ENCODE peak calls at places on chromosomes 1 and 21, in eight cellular contexts. R, A, E, V, I, J, Y and O are unnamed samples.

GRCh38 chr21:37626320-37626719 is 259.7 kb downstream of the DYRK1A start:
- DNase-seq in Y (no peak), V (no peak), I (no peak), A (no peak), R (no peak), E (no peak), J (no peak), O (no peak)

GRCh38 chr1:119651641-119652040 is 3.6 kb upstream of the ZNF697 start:
- DNase-seq in J (no peak), Y (no peak), I (no peak), R (no peak), V (no peak), A (no peak), E (no peak), O (no peak)

GRCh38 chr1:113918243-113918642 is 10.9 kb upstream of the HIPK1 start:
- DNase-seq in E (no peak), J (no peak), I (no peak), V (no peak), A (no peak), R (no peak), Y (no peak), O (no peak)

GRCh38 chr1:55120538-55120937 is 81.2 kb downstream of the PCSK9 start:
- DNase-seq in A (no peak), I (no peak), V (no peak), R (no peak), Y (no peak), E (no peak), J (no peak), O (no peak)

GRCh38 chr1:38917772-38918171 is 23.9 kb downstream of the RHBDL2 start:
- DNase-seq in I (no peak), J (no peak), A (no peak), R (no peak), V (no peak), E (no peak), Y (no peak), O (no peak)

GRCh38 chr1:198018529-198018928 is 101.4 kb downstream of the LHX9 start:
- DNase-seq in J (peak), R (no peak), Y (no peak), I (peak), V (no peak), E (no peak), A (peak), O (no peak)

GRCh38 chr1:186518822-186519381 is 58.0 kb upstream of the PDC start:
- DNase-seq in R (no peak), Y (no peak), E (peak), J (no peak), A (no peak), V (no peak), I (no peak), O (no peak)

GRCh38 chr1:236753554-236753953 is 41.5 kb upstream of the MTR start:
- DNase-seq in V (peak), J (no peak), I (peak), Y (peak), R (no peak), A (peak), E (no peak), O (peak)

GRCh38 chr1:202237052-202237451 is 43.5 kb downstream of the LGR6 start:
- DNase-seq in I (peak), A (peak), V (peak), Y (peak), E (peak), R (no peak), J (no peak), O (peak)

GRCh38 chr1:152884966-152885624 is 7.0 kb downstream of the SMCP start:
- DNase-seq in E (no peak), Y (no peak), V (no peak), I (peak), J (no peak), A (peak), R (no peak), O (no peak)

GRCh38 chr21:41247561-41247968 is 69.0 kb upstream of the FAM3B start:
- DNase-seq in E (no peak), V (no peak), Y (peak), A (no peak), J (no peak), I (no peak), R (no peak), O (no peak)

GRCh38 chr1:15523922-15524282 is at the start of gene CASP9:
- DNase-seq in R (no peak), I (no peak), V (no peak), A (no peak), J (no peak), Y (no peak), E (no peak), O (no peak)

GRCh38 chr1:108854226-108855019 is 2.5 kb downstream of the AKNAD1 start:
- DNase-seq in A (no peak), E (no peak), V (no peak), R (no peak), I (peak), J (no peak), Y (no peak), O (no peak)

GRCh38 chr1:76203132-76203531 is 128.6 kb downstream of the ST6GALNAC3 start:
- DNase-seq in R (no peak), E (no peak), I (no peak), A (no peak), J (no peak), Y (no peak), V (no peak), O (no peak)

GRCh38 chr1:31576743-31577455 is 584 bp downstream of the TINAGL1 start:
- DNase-seq in R (no peak), E (peak), J (no peak), Y (no peak), A (no peak), V (no peak), I (no peak), O (no peak)

GRCh38 chr1:236391008-236391407 is 3.1 kb upstream of the EDARADD start:
- DNase-seq in Y (no peak), I (no peak), E (no peak), R (no peak), V (no peak), J (no peak), A (no peak), O (no peak)

GRCh38 chr21:31872452-31873274 is at the start of gene HUNK:
- DNase-seq in Y (peak), R (peak), V (peak), A (no peak), I (peak), J (no peak), E (peak), O (peak)

GRCh38 chr1:97200627-97201026 is 479.0 kb downstream of the PTBP2 start:
- DNase-seq in I (no peak), V (no peak), J (no peak), Y (no peak), R (no peak), E (no peak), A (no peak), O (no peak)

GRCh38 chr21:26843912-26844257 is 1.3 kb downstream of the ADAMTS1 start:
- DNase-seq in Y (no peak), I (peak), E (no peak), A (peak), J (no peak), R (no peak), V (no peak), O (no peak)

GRCh38 chr1:23452011-23452411 is 27.5 kb upstream of the TCEA3 start:
- DNase-seq in J (no peak), Y (peak), R (peak), I (peak), E (no peak), V (no peak), A (peak), O (no peak)

GRCh38 chr1:229244091-229244490 is 26.8 kb upstream of the RAB4A start:
- DNase-seq in R (no peak), Y (no peak), J (no peak), E (no peak), V (no peak), I (no peak), A (no peak), O (no peak)

GRCh38 chr1:29385966-29386365 is 149.6 kb downstream of the PTPRU start:
- DNase-seq in V (no peak), J (no peak), A (no peak), R (no peak), E (no peak), I (no peak), Y (no peak), O (no peak)

GRCh38 chr1:108046021-108046420 is 81.0 kb upstream of the VAV3 start:
- DNase-seq in Y (no peak), V (peak), R (no peak), E (no peak), A (no peak), I (no peak), J (no peak), O (no peak)

GRCh38 chr1:245091818-245092637 is 62.8 kb upstream of the KIF26B start:
- DNase-seq in A (peak), E (no peak), Y (peak), V (peak), J (peak), R (no peak), I (peak), O (peak)

GRCh38 chr1:211738709-211739301 is 63.4 kb upstream of the NEK2 start:
- DNase-seq in A (peak), E (no peak), I (no peak), J (no peak), Y (no peak), V (no peak), R (no peak), O (no peak)

GRCh38 chr1:56515898-56516538 is 63.3 kb downstream of the PLPP3 start:
- DNase-seq in A (no peak), Y (no peak), E (no peak), V (no peak), I (no peak), J (no peak), R (no peak), O (no peak)

GRCh38 chr1:64087768-64088167 is 115.7 kb upstream of the UBE2U start:
- DNase-seq in A (peak), Y (no peak), E (no peak), V (no peak), I (peak), J (no peak), R (no peak), O (no peak)

GRCh38 chr1:196148367-196148970 is 459.8 kb downstream of the KCNT2 start:
- DNase-seq in E (peak), A (peak), I (peak), J (peak), V (no peak), R (no peak), Y (no peak), O (no peak)

GRCh38 chr1:172397221-172397620 is 23.3 kb upstream of the C1orf105 start:
- DNase-seq in E (no peak), R (no peak), J (no peak), Y (no peak), V (no peak), I (peak), A (peak), O (no peak)

GRCh38 chr1:188027613-188028012 is 1198.9 kb downstream of the PLA2G4A start:
- DNase-seq in E (peak), Y (no peak), I (peak), V (no peak), R (no peak), A (peak), J (peak), O (no peak)

GRCh38 chr1:31122101-31122735 is 56.7 kb upstream of the PUM1 start:
- DNase-seq in J (no peak), V (no peak), R (no peak), A (no peak), Y (no peak), E (no peak), I (peak), O (peak)

GRCh38 chr1:40784141-40784770 is 669 bp downstream of the KCNQ4 start:
- DNase-seq in A (no peak), J (no peak), Y (peak), V (no peak), R (no peak), E (peak), I (peak), O (peak)

GRCh38 chr1:25232866-25233784 is 823 bp upstream of the SYF2 start:
- DNase-seq in I (peak), R (peak), A (peak), J (peak), Y (peak), E (peak), V (peak), O (peak)

GRCh38 chr1:91736999-91737615 is 148.8 kb downstream of the TGFBR3 start:
- DNase-seq in A (peak), V (peak), E (no peak), R (no peak), J (peak), Y (no peak), I (peak), O (no peak)

GRCh38 chr1:203519053-203519770 is 25.3 kb downstream of the OPTC start:
- DNase-seq in I (no peak), Y (peak), E (no peak), A (no peak), V (peak), J (no peak), R (no peak), O (no peak)

GRCh38 chr1:89598450-89599331 is 34.2 kb upstream of the LRRC8C start:
- DNase-seq in Y (no peak), A (peak), R (no peak), I (peak), J (no peak), E (peak), V (no peak), O (no peak)

GRCh38 chr1:167795810-167796740 is 74.3 kb downstream of the MPZL1 start:
- DNase-seq in Y (no peak), J (no peak), E (no peak), R (no peak), I (peak), A (peak), V (no peak), O (no peak)

GRCh38 chr1:57835620-57836019 is 411.8 kb upstream of the DAB1 start:
- DNase-seq in J (no peak), R (no peak), A (no peak), I (peak), V (no peak), E (no peak), Y (peak), O (no peak)

GRCh38 chr1:92989936-92990582 is 28.8 kb upstream of the DIPK1A start:
- DNase-seq in I (peak), J (no peak), V (no peak), Y (no peak), R (no peak), A (peak), E (no peak), O (no peak)

GRCh38 chr1:174676856-174677255 is 229.1 kb downstream of the GPR52 start:
- DNase-seq in R (no peak), J (no peak), A (no peak), E (no peak), V (no peak), Y (no peak), I (no peak), O (no peak)

DNA sequence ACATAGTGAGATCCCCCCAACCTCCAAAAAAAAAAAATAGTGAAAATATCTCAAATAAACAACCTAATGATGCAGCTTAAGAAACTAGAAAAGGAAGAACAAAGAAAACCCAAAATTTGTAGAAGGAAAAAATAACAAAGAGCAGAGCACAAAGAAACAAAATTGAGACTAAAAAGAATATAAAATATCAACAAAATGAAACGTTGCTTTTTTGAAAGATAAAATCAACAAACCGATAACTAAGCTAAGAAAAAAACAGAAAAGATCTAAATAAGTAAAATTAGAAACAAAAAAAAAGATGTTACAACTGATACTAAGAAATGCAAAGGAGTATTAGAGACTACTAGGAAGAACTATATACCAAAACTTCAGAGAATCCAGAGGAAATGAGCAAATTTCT is 139.3 kb upstream of the PALMD start:
- DNase-seq in E (no peak), V (no peak), Y (no peak), R (no peak), A (no peak), I (no peak), J (no peak), O (no peak)
- TF ChIP-seq CTCF in E (no peak), V (no peak), Y (no peak), R (no peak), A (no peak), I (no peak), J (no peak), O (no peak)

GRCh38 chr1:43381609-43382008 is 8.0 kb downstream of the MED8 start:
- DNase-seq in E (no peak), Y (no peak), R (no peak), A (no peak), I (no peak), V (no peak), J (no peak), O (no peak)

GRCh38 chr1:43386676-43387075 is 2.9 kb downstream of the MED8 start:
- DNase-seq in R (no peak), A (no peak), E (no peak), I (no peak), J (no peak), Y (no peak), V (no peak), O (no peak)

GRCh38 chr1:43379476-43379875 is 10.1 kb downstream of the MED8 start:
- DNase-seq in J (no peak), R (no peak), E (no peak), Y (no peak), A (no peak), I (no peak), V (no peak), O (no peak)

GRCh38 chr1:43382027-43382771 is 7.4 kb downstream of the MED8 start:
- DNase-seq in R (no peak), V (no peak), A (no peak), E (no peak), I (no peak), J (no peak), Y (no peak), O (no peak)

DNA sequence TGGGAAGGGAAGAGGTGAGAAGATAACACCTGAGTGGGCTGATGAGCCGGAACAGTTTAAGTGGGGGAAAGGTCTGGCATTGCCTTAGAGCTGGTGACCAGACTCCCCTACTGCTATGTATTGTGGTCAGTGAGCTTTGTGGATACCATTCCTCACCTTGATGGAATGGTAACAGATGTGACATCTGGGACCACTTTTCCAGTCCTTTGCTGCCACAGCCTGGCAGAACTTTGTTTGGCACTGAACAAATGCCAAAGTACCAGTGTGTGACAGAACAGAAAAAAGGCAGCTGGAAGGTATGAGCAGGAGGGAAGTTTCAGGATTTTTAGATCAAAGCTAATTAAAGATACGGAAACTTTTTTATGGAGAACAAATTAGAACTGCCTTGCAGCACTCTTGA is 6.2 kb downstream of the MED8 start:
- DNase-seq in E (no peak), Y (no peak), I (peak), A (peak), R (no peak), V (no peak), J (no peak), O (no peak)
- TF ChIP-seq CTCF in E (no peak), Y (no peak), I (no peak), A (peak), R (no peak), V (no peak), J (peak), O (no peak)

DNA sequence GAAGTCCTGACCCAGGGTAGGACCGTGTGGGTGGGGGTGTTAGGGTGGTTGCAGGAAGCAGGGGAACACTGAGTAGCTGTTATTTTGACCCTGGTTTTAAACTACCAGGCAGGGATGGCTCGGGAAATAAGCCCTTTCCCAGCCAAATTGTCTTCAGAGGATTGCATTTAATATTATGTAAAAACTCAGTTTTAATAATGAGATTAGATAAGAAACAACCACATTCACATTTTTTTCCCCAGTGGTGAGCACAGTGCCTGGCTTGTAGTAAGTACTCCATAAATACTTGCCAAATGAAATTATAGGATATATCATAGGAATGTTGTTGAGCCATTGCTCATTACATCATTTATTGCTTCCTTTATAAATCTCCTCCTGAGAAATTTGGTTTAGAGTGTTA is 3.1 kb upstream of the ACP6 start:
- DNase-seq in A (peak), Y (no peak), E (no peak), V (no peak), R (no peak), I (peak), J (no peak), O (no peak)
- TF ChIP-seq CTCF in A (no peak), Y (no peak), E (no peak), V (no peak), R (no peak), I (no peak), J (no peak), O (no peak)

DNA sequence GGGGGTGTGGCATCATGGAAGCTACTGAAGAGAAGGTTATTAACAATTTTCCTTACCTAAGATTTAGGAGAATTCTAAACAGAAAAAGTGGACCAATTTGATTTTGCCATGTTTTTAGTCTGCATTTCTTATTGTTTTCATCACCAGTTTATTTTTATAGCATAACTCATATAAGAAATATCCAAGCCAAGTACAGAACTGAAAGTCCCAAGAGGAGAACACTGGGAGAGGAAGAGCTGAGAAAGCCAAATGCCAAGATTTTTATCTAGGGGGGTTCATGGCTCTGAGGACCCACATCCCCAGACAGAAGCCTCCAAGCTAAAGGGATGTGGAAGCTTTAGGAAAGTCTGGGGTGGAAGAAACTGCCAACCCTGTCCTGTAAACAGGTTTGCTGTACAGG is 109.5 kb upstream of the DUSP10 start:
- DNase-seq in V (no peak), R (no peak), J (no peak), E (no peak), Y (no peak), I (peak), A (no peak), O (no peak)
- TF ChIP-seq CTCF in V (no peak), R (no peak), J (no peak), E (no peak), Y (no peak), I (no peak), A (no peak), O (no peak)